ENCODE peak calls at places on chromosome 12, in five cellular contexts. One of them, this sample, is unnamed.

GRCh38 chr12:66813137-66813867 is 134.4 kb upstream of the GRIP1 start:
- DNase-seq in HT-29: peak
- DNase-seq in GM10248: no peak
- DNase-seq in CD8-positive, alpha-beta T cell: peak
- DNase-seq in NCI-H1092 treated with DMSO at 0.1 percent for 48 hours: peak
- DNase-seq in this sample: no peak

GRCh38 chr12:52582489-52582888 is 8.8 kb upstream of the KRT74 start:
- DNase-seq in GM10248: no peak
- DNase-seq in CD8-positive, alpha-beta T cell: no peak
- DNase-seq in NCI-H1092 treated with DMSO at 0.1 percent for 48 hours: no peak
- DNase-seq in HT-29: no peak
- DNase-seq in this sample: peak

GRCh38 chr12:79844693-79845092 is 90.2 kb downstream of the PPP1R12A start:
- DNase-seq in NCI-H1092 treated with DMSO at 0.1 percent for 48 hours: no peak
- DNase-seq in CD8-positive, alpha-beta T cell: no peak
- DNase-seq in GM10248: no peak
- DNase-seq in HT-29: no peak
- DNase-seq in this sample: no peak

GRCh38 chr12:42213023-42213422 is 25.0 kb downstream of the YAF2 start:
- DNase-seq in GM10248: no peak
- DNase-seq in HT-29: peak
- DNase-seq in CD8-positive, alpha-beta T cell: no peak
- DNase-seq in NCI-H1092 treated with DMSO at 0.1 percent for 48 hours: peak
- DNase-seq in this sample: peak

GRCh38 chr12:113409462-113410124 is 5.9 kb upstream of the SDS start:
- DNase-seq in CD8-positive, alpha-beta T cell: no peak
- DNase-seq in NCI-H1092 treated with DMSO at 0.1 percent for 48 hours: no peak
- DNase-seq in GM10248: no peak
- DNase-seq in HT-29: no peak
- DNase-seq in this sample: no peak

GRCh38 chr12:82694970-82695369 is 8.3 kb downstream of the TMTC2 start:
- DNase-seq in NCI-H1092 treated with DMSO at 0.1 percent for 48 hours: no peak
- DNase-seq in GM10248: no peak
- DNase-seq in CD8-positive, alpha-beta T cell: no peak
- DNase-seq in HT-29: no peak
- DNase-seq in this sample: no peak

GRCh38 chr12:30796508-30796780 is 41.7 kb upstream of the CAPRIN2 start:
- DNase-seq in HT-29: peak
- DNase-seq in NCI-H1092 treated with DMSO at 0.1 percent for 48 hours: peak
- DNase-seq in GM10248: no peak
- DNase-seq in CD8-positive, alpha-beta T cell: no peak
- DNase-seq in this sample: peak

GRCh38 chr12:52976574-52977071 is 27.7 kb downstream of the KRT18 start:
- DNase-seq in CD8-positive, alpha-beta T cell: no peak
- DNase-seq in GM10248: no peak
- DNase-seq in NCI-H1092 treated with DMSO at 0.1 percent for 48 hours: no peak
- DNase-seq in HT-29: no peak
- DNase-seq in this sample: no peak

GRCh38 chr12:64450711-64451486 is 1.0 kb upstream of the TBK1 start:
- DNase-seq in GM10248: peak
- DNase-seq in HT-29: peak
- DNase-seq in CD8-positive, alpha-beta T cell: no peak
- DNase-seq in NCI-H1092 treated with DMSO at 0.1 percent for 48 hours: peak
- DNase-seq in this sample: peak

GRCh38 chr12:17976202-17976601 is 113.8 kb downstream of the RERGL start:
- DNase-seq in GM10248: no peak
- DNase-seq in NCI-H1092 treated with DMSO at 0.1 percent for 48 hours: no peak
- DNase-seq in HT-29: peak
- DNase-seq in CD8-positive, alpha-beta T cell: no peak
- DNase-seq in this sample: no peak

GRCh38 chr12:27220057-27220987 is 23.8 kb upstream of the STK38L start:
- DNase-seq in HT-29: no peak
- DNase-seq in CD8-positive, alpha-beta T cell: no peak
- DNase-seq in GM10248: peak
- DNase-seq in NCI-H1092 treated with DMSO at 0.1 percent for 48 hours: no peak
- DNase-seq in this sample: no peak

GRCh38 chr12:31523306-31523705 is 67.6 kb downstream of the DENND5B start:
- DNase-seq in NCI-H1092 treated with DMSO at 0.1 percent for 48 hours: no peak
- DNase-seq in HT-29: no peak
- DNase-seq in CD8-positive, alpha-beta T cell: no peak
- DNase-seq in GM10248: no peak
- DNase-seq in this sample: no peak

GRCh38 chr12:118377891-118378470 is 1.6 kb downstream of the SUDS3 start:
- DNase-seq in NCI-H1092 treated with DMSO at 0.1 percent for 48 hours: peak
- DNase-seq in CD8-positive, alpha-beta T cell: peak
- DNase-seq in HT-29: peak
- DNase-seq in GM10248: peak
- DNase-seq in this sample: peak

GRCh38 chr12:100988278-100988625 is 193.7 kb downstream of the ANO4 start:
- DNase-seq in GM10248: no peak
- DNase-seq in HT-29: no peak
- DNase-seq in NCI-H1092 treated with DMSO at 0.1 percent for 48 hours: no peak
- DNase-seq in CD8-positive, alpha-beta T cell: no peak
- DNase-seq in this sample: no peak

GRCh38 chr12:107875772-107876171 is 101.3 kb downstream of the ASCL4 start:
- DNase-seq in HT-29: no peak
- DNase-seq in NCI-H1092 treated with DMSO at 0.1 percent for 48 hours: no peak
- DNase-seq in CD8-positive, alpha-beta T cell: no peak
- DNase-seq in GM10248: no peak
- DNase-seq in this sample: no peak

GRCh38 chr12:124608451-124608870 is 41.0 kb upstream of the NCOR2 start:
- DNase-seq in NCI-H1092 treated with DMSO at 0.1 percent for 48 hours: no peak
- DNase-seq in GM10248: no peak
- DNase-seq in CD8-positive, alpha-beta T cell: no peak
- DNase-seq in HT-29: peak
- DNase-seq in this sample: peak

GRCh38 chr12:116276433-116277216 is 868 bp downstream of the MED13L start:
- DNase-seq in HT-29: peak
- DNase-seq in CD8-positive, alpha-beta T cell: peak
- DNase-seq in GM10248: peak
- DNase-seq in NCI-H1092 treated with DMSO at 0.1 percent for 48 hours: peak
- DNase-seq in this sample: peak

GRCh38 chr12:12764824-12765223 is 20.6 kb upstream of the APOLD1 start:
- DNase-seq in GM10248: no peak
- DNase-seq in CD8-positive, alpha-beta T cell: no peak
- DNase-seq in NCI-H1092 treated with DMSO at 0.1 percent for 48 hours: no peak
- DNase-seq in HT-29: no peak
- DNase-seq in this sample: no peak

GRCh38 chr12:112261559-112261958 is 120.7 kb downstream of the HECTD4 start:
- DNase-seq in CD8-positive, alpha-beta T cell: no peak
- DNase-seq in GM10248: no peak
- DNase-seq in NCI-H1092 treated with DMSO at 0.1 percent for 48 hours: no peak
- DNase-seq in HT-29: peak
- DNase-seq in this sample: peak

GRCh38 chr12:111887916-111888745 is 46.1 kb downstream of the MAPKAPK5 start:
- DNase-seq in NCI-H1092 treated with DMSO at 0.1 percent for 48 hours: no peak
- DNase-seq in HT-29: no peak
- DNase-seq in GM10248: no peak
- DNase-seq in CD8-positive, alpha-beta T cell: no peak
- DNase-seq in this sample: no peak

GRCh38 chr12:104012331-104012730 is 37.7 kb downstream of the GLT8D2 start:
- DNase-seq in HT-29: no peak
- DNase-seq in CD8-positive, alpha-beta T cell: no peak
- DNase-seq in NCI-H1092 treated with DMSO at 0.1 percent for 48 hours: no peak
- DNase-seq in GM10248: no peak
- DNase-seq in this sample: no peak

GRCh38 chr12:66321433-66321832 is 19.1 kb downstream of the HELB start:
- DNase-seq in CD8-positive, alpha-beta T cell: no peak
- DNase-seq in GM10248: no peak
- DNase-seq in HT-29: no peak
- DNase-seq in NCI-H1092 treated with DMSO at 0.1 percent for 48 hours: no peak
- DNase-seq in this sample: no peak

GRCh38 chr12:130747867-130748740 is 32.0 kb upstream of the RIMBP2 start:
- DNase-seq in NCI-H1092 treated with DMSO at 0.1 percent for 48 hours: peak
- DNase-seq in HT-29: peak
- DNase-seq in CD8-positive, alpha-beta T cell: peak
- DNase-seq in GM10248: peak
- DNase-seq in this sample: peak

This sample was measured in NCI-H2171 treated with DMSO at 0.1 percent for 48 hours.